ENCODE peak calls at places on chromosomes 12 and 14, in five cellular contexts. B, H, S, D and Y are unnamed samples.
A peak's percentile ranks its signal among the peaks of the same experiment; 100 is the strongest.

GRCh38 chr14:60819575-60819974 is 85.0 kb downstream of the MNAT1 start:
- DNase-seq in B (no peak), H (no peak), S (no peak), D (no peak), Y (no peak)

GRCh38 chr14:61566537-61567225 is 128.6 kb upstream of the HIF1A start:
- DNase-seq in B (peak; percentile 78), H (no peak), S (no peak), D (no peak), Y (no peak)

GRCh38 chr14:94685166-94685581 is 73.0 kb downstream of the SERPINA3 start:
- DNase-seq in B (no peak), H (no peak), S (no peak), D (no peak), Y (no peak)

GRCh38 chr14:78782551-78782950 is 612.4 kb downstream of the NRXN3 start:
- DNase-seq in B (no peak), H (no peak), S (no peak), D (no peak), Y (no peak)

GRCh38 chr14:50013198-50013918 is 103.0 kb downstream of the VCPKMT start:
- DNase-seq in B (peak; percentile 4), H (no peak), S (no peak), D (no peak), Y (no peak)

GRCh38 chr14:90808759-90809529 is 7.3 kb downstream of the TTC7B start:
- DNase-seq in B (peak; percentile 60), H (no peak), S (no peak), D (no peak), Y (no peak)

GRCh38 chr12:123908884-123909807 is 63.5 kb downstream of the CCDC92 start:
- DNase-seq in B (no peak), H (no peak), S (no peak), D (no peak), Y (no peak)

GRCh38 chr12:29427964-29428363 is 47.0 kb upstream of the ERGIC2 start:
- DNase-seq in B (no peak), H (peak; percentile 3), S (no peak), D (no peak), Y (no peak)

GRCh38 chr12:88628856-88629509 is 48.7 kb upstream of the KITLG start:
- DNase-seq in B (no peak), H (no peak), S (no peak), D (no peak), Y (no peak)

GRCh38 chr12:82714427-82714826 is 27.7 kb downstream of the TMTC2 start:
- DNase-seq in B (no peak), H (no peak), S (no peak), D (no peak), Y (no peak)

GRCh38 chr14:62957562-62957961 is 87.7 kb downstream of the KCNH5 start:
- DNase-seq in B (peak; percentile 59), H (no peak), S (peak; percentile 22), D (no peak), Y (no peak)

GRCh38 chr12:90984114-90984513 is 20.7 kb downstream of the EPYC start:
- DNase-seq in B (no peak), H (no peak), S (no peak), D (no peak), Y (no peak)

GRCh38 chr14:66143387-66144112 is 342.6 kb upstream of the CCDC196 start:
- DNase-seq in B (no peak), H (no peak), S (no peak), D (no peak), Y (no peak)

GRCh38 chr12:45615268-45615667 is 114.2 kb upstream of the ARID2 start:
- DNase-seq in B (no peak), H (peak; percentile 63), S (peak; percentile 40), D (peak; percentile 21), Y (no peak)

GRCh38 chr12:58082996-58083395 is 141.6 kb downstream of the ATP23 start:
- DNase-seq in B (no peak), H (no peak), S (no peak), D (no peak), Y (no peak)

GRCh38 chr12:93292731-93293566 is 84.8 kb upstream of the NUDT4 start:
- DNase-seq in B (no peak), H (no peak), S (no peak), D (no peak), Y (no peak)

GRCh38 chr12:95102916-95103671 is 29.7 kb upstream of the NR2C1 start:
- DNase-seq in B (peak; percentile 97), H (peak; percentile 12), S (peak; percentile 79), D (peak; percentile 74), Y (no peak)

GRCh38 chr12:79885956-79886490 is 48.9 kb downstream of the PPP1R12A start:
- DNase-seq in B (no peak), H (no peak), S (no peak), D (no peak), Y (no peak)

GRCh38 chr14:21825147-21825743 is 151.6 kb upstream of the OR4E1 start:
- DNase-seq in B (no peak), H (no peak), S (no peak), D (no peak), Y (no peak)

GRCh38 chr12:40622246-40622838 is 69.9 kb upstream of the CNTN1 start:
- DNase-seq in B (peak; percentile 10), H (peak; percentile 18), S (peak; percentile 1), D (peak; percentile 1), Y (no peak)

GRCh38 chr12:23083267-23083666 is 458.3 kb downstream of the ETNK1 start:
- DNase-seq in B (peak; percentile 89), H (peak; percentile 14), S (peak; percentile 97), D (no peak), Y (no peak)

GRCh38 chr12:94149781-94150482 is 1.6 kb downstream of the PLXNC1 start:
- DNase-seq in B (no peak), H (peak; percentile 10), S (no peak), D (no peak), Y (peak; percentile 24)

GRCh38 chr12:30013051-30013450 is 229.3 kb upstream of the TMTC1 start:
- DNase-seq in B (no peak), H (no peak), S (no peak), D (no peak), Y (no peak)